ENCODE peak calls at places on chromosomes 12 and 14, in six cellular contexts. J is SK-N-SH, Z is MM.1S, V is GM23338, W is neural progenitor cell, L is GM23248. M is an unnamed sample.

GRCh38 chr14:92121207-92121669 is 268 bp downstream of the NDUFB1 start:
- DNase-seq in J (no peak), Z (peak; percentile 28), V (peak; percentile 56), W (peak; percentile 57), L (peak; percentile 71), M (peak; percentile 12)

GRCh38 chr12:61993734-61994345 is 266.4 kb upstream of the USP15 start:
- DNase-seq in J (no peak), Z (peak; percentile 26), V (peak; percentile 77), W (peak; percentile 68), L (peak; percentile 58), M (peak; percentile 61)

GRCh38 chr12:113515082-113515856 is 43.6 kb upstream of the LHX5 start:
- DNase-seq in J (no peak), Z (no peak), V (peak; percentile 75), W (peak; percentile 93), L (no peak), M (no peak)

GRCh38 chr14:77882631-77883030 is 82.7 kb downstream of the ADCK1 start:
- DNase-seq in J (peak; percentile 60), Z (no peak), V (no peak), W (no peak), L (peak; percentile 67), M (no peak)

GRCh38 chr12:3698218-3698974 is 54.5 kb downstream of the CRACR2A start:
- DNase-seq in J (peak; percentile 48), Z (no peak), V (no peak), W (peak; percentile 48), L (peak; percentile 97), M (peak; percentile 80)

GRCh38 chr12:119354187-119354586 is 19.7 kb downstream of the CCDC60 start:
- DNase-seq in J (peak; percentile 47), Z (no peak), V (no peak), W (no peak), L (no peak), M (no peak)

GRCh38 chr14:80456200-80456599 is 244.9 kb upstream of the DIO2 start:
- DNase-seq in J (no peak), Z (no peak), V (no peak), W (no peak), L (peak; percentile 69), M (peak; percentile 52)

GRCh38 chr14:100417466-100417865 is 94.3 kb downstream of the SLC25A47 start:
- DNase-seq in J (peak; percentile 85), Z (no peak), V (peak; percentile 86), W (peak; percentile 84), L (peak; percentile 97), M (peak; percentile 94)

GRCh38 chr12:126588586-126589249 is 1523.5 kb downstream of the AACS start:
- DNase-seq in J (no peak), Z (no peak), V (no peak), W (no peak), L (no peak), M (peak; percentile 18)

GRCh38 chr12:103705927-103706326 is 118.9 kb downstream of the STAB2 start:
- DNase-seq in J (peak; percentile 15), Z (no peak), V (peak; percentile 69), W (peak; percentile 14), L (no peak), M (peak; percentile 48)

GRCh38 chr14:51938137-51938536 is 51.2 kb upstream of the RTRAF start:
- DNase-seq in J (no peak), Z (no peak), V (no peak), W (no peak), L (peak; percentile 34), M (no peak)

GRCh38 chr14:50225067-50225973 is 6.1 kb downstream of the SOS2 start:
- DNase-seq in J (peak; percentile 16), Z (no peak), V (peak; percentile 11), W (no peak), L (peak; percentile 91), M (peak; percentile 87)

GRCh38 chr12:89825591-89826449 is 117.2 kb upstream of the ATP2B1 start:
- DNase-seq in J (peak; percentile 8), Z (no peak), V (no peak), W (no peak), L (no peak), M (peak; percentile 90)

GRCh38 chr14:61561144-61561543 is 134.2 kb upstream of the HIF1A start:
- DNase-seq in J (peak; percentile 47), Z (no peak), V (peak; percentile 46), W (peak; percentile 11), L (peak; percentile 59), M (peak; percentile 93)

GRCh38 chr14:51157012-51157411 is 62.1 kb upstream of the TRIM9 start:
- DNase-seq in J (peak; percentile 25), Z (no peak), V (peak; percentile 62), W (no peak), L (peak; percentile 57), M (peak; percentile 75)

GRCh38 chr14:104966261-104967143 is 11.7 kb downstream of the AHNAK2 start:
- DNase-seq in J (no peak), Z (no peak), V (no peak), W (no peak), L (no peak), M (no peak)

GRCh38 chr12:120457133-120457532 is 10.9 kb downstream of the GATC start:
- DNase-seq in J (peak; percentile 52), Z (no peak), V (peak; percentile 82), W (peak; percentile 44), L (peak; percentile 14), M (peak; percentile 23)

GRCh38 chr12:101927999-101928398 is 50.6 kb downstream of the DRAM1 start:
- DNase-seq in J (no peak), Z (no peak), V (no peak), W (no peak), L (no peak), M (no peak)

GRCh38 chr12:70691018-70691672 is 53.9 kb upstream of the PTPRB start:
- DNase-seq in J (no peak), Z (no peak), V (no peak), W (no peak), L (peak; percentile 43), M (no peak)

DNA sequence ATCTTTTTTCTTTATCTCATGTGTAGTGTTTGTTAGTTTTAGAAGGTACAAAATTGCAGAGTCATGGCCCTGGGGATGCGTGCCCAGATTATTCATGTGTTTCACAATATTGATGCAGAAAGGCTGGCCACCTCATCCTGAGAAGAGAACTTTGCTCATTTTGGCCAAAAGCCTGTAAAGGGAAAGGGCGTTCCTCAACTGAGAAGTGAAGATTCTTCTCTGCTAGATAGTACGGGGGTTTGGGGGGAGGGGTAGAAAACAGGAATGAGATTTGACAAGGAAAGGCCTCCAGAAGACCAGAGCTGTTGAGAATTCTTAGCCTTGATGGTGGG is 1.7 kb downstream of the MGST1 start:
- DNase-seq in J (no peak), Z (no peak), V (peak; percentile 56), W (peak; percentile 6), L (peak; percentile 98), M (peak; percentile 91)
- H3F3A ChIP-seq in J (no peaks in the 10 kb centered on the region), Z (no peaks in the 10 kb centered on the region), V (no peaks in the 10 kb centered on the region), W (peaks cover 32% of the 10 kb centered on the region), L (peaks cover 67% of the 10 kb centered on the region), M (peaks cover 3% of the 10 kb centered on the region)

GRCh38 chr12:65605019-65605418 is 219.3 kb upstream of the HMGA2 start:
- DNase-seq in J (no peak), Z (no peak), V (no peak), W (no peak), L (peak; percentile 52), M (no peak)

GRCh38 chr12:65602191-65602578 is 222.1 kb upstream of the HMGA2 start:
- DNase-seq in J (no peak), Z (no peak), V (no peak), W (no peak), L (peak; percentile 53), M (no peak)

GRCh38 chr12:65603428-65604351 is 220.6 kb upstream of the HMGA2 start:
- DNase-seq in J (no peak), Z (no peak), V (peak; percentile 50), W (peak; percentile 44), L (peak; percentile 90), M (peak; percentile 92)

GRCh38 chr12:65606008-65606766 is 218.1 kb upstream of the HMGA2 start:
- DNase-seq in J (no peak), Z (no peak), V (no peak), W (no peak), L (no peak), M (peak; percentile 23)

DNA sequence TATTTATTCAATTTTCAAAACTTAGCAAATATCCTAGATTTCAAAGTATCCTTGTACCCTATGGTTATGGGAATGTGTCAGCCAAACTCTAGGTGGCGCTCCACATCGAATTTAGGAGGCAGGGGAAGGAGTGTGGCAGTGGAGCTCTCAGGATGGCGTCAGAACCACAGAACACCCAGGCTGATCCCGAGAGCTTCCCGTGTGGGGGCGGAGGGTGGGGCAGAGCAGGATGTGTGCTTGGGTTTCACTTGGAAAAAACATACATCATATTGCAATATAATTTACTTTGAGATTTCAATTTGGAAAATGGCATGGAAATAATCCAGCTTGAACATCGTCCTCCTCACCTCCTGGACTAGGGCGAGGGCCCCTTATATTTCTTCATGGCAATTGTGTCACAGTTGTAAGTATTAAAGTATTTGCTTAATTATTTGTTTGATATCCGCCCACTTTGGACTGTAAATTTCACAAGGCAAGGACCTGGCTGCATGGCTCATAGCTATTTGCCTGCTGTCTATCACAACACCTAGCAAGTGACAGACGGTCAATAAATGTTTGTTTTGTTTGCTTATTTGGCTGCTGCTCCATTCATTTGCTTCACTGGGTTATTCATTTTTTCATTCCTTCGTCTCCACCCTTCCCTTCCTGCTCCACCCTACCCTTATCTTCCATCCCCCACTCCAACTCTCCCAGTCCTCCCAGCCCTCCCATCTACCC is 221.5 kb upstream of the HMGA2 start:
- DNase-seq in J (peak; percentile 35), Z (peak; percentile 19), V (peak; percentile 89), W (peak; percentile 80), L (peak; percentile 97), M (peak; percentile 93)
- H3K4me3 ChIP-seq in J (peak overlapping the region; percentile 59), Z (no peak overlapping the region), V (peak overlapping the region; percentile 19), W (no peak overlapping the region), L (peak overlapping the region; percentile 82), M (peak overlapping the region; percentile 59)

DNA sequence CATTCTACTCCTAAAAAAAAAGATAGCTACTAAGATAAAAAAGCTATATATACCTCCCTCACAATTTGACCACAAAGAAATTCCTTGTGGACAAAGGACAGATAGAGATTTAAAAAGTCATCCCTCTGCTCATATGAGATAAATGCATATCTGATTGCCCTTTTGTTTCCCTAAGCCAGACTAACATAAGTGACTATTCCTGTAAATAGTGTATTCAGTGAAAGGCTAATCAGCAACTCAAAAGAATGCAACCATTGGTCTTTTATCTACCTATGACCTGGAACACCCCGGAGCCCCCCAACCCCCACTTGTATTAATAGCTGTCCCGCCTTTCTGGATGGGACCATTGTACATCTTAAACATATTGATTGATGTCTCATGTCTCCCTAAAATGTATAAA is 6.3 kb upstream of the TMPO start:
- DNase-seq in J (no peak), Z (no peak), V (peak; percentile 57), W (no peak), L (no peak), M (no peak)
- TF ChIP-seq EZH2phosphoT487 in J (no peak), Z (no peak), V (no peak), W (no peak), L (no peak), M (no peak)

DNA sequence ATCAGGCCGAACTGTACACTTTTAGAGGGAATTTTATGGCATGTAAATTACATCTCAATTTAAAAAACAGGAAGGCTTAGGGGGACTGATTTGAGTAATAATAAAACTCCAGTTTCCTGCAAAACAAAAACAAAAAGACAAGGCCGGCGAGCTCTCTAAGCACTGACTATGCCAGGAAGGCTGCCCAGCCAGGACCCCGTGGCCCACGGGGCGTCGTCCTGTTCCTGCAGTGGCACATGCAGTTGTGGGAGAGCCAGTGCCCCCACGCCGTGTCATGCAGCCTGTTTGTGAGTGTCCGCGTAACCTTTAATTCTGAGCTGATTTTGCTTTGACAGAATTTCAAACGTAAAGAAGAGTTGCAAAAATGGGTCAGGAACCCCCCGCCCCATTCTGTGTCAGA is 10.5 kb downstream of the XRCC3 start:
- DNase-seq in J (no peak), Z (no peak), V (no peak), W (no peak), L (no peak), M (no peak)
- H3F3A ChIP-seq in J (peaks cover 2% of the 10 kb centered on the region), Z (no peaks in the 10 kb centered on the region), V (peaks cover 5% of the 10 kb centered on the region), W (peaks cover 8% of the 10 kb centered on the region), L (peaks cover 8% of the 10 kb centered on the region), M (no peaks in the 10 kb centered on the region)

M was measured in PC-3.